ENCODE peak calls at places on chromosome 11, in ten cellular contexts. S, O, G, R, X, B, H, T, Y and K are unnamed samples.

GRCh38 chr11:61963282-61964057 is 4.0 kb downstream of the FTH1 start:
- DNase-seq in O (peak; percentile 65), S (peak; percentile 73), H (no peak), G (no peak), X (peak; percentile 74), T (no peak), B (no peak), R (peak; percentile 55), Y (no peak), K (no peak)

GRCh38 chr11:65108469-65109123 is 3.1 kb upstream of the TM7SF2 start:
- DNase-seq in Y (no peak), X (no peak), B (no peak), G (no peak), T (no peak), R (no peak), S (no peak), O (peak; percentile 75), H (no peak), K (no peak)

GRCh38 chr11:121929581-121929980 is 186.4 kb downstream of the BLID start:
- DNase-seq in H (peak; percentile 74), R (no peak), T (peak; percentile 24), Y (peak; percentile 31), O (no peak), B (peak; percentile 34), S (peak; percentile 47), G (peak; percentile 35), X (no peak), K (peak; percentile 19)

GRCh38 chr11:107606122-107606521 is 15.2 kb downstream of the ELMOD1 start:
- DNase-seq in O (no peak), B (no peak), T (no peak), G (no peak), H (no peak), R (no peak), S (no peak), X (no peak), Y (no peak), K (no peak)

GRCh38 chr11:63508009-63508408 is 2.1 kb downstream of the LGALS12 start:
- DNase-seq in T (no peak), O (no peak), H (peak; percentile 71), B (no peak), R (peak; percentile 60), S (no peak), G (peak; percentile 55), X (peak; percentile 41), Y (peak; percentile 55), K (peak; percentile 75)

GRCh38 chr11:44623321-44623715 is 57.9 kb downstream of the CD82 start:
- DNase-seq in O (peak; percentile 75), B (no peak), X (no peak), S (no peak), R (no peak), H (no peak), Y (no peak), G (peak; percentile 2), T (no peak), K (peak; percentile 14)

GRCh38 chr11:8290122-8290810 is 26.6 kb upstream of the LMO1 start:
- DNase-seq in H (peak; percentile 2), Y (no peak), G (no peak), X (no peak), B (no peak), R (no peak), T (no peak), S (no peak), O (peak; percentile 53), K (peak; percentile 19)

GRCh38 chr11:47466701-47467250 is 17.8 kb upstream of the RAPSN start:
- DNase-seq in S (peak; percentile 73), G (peak; percentile 45), X (no peak), R (no peak), O (peak; percentile 77), T (peak; percentile 20), H (peak; percentile 41), Y (peak; percentile 42), B (no peak), K (peak; percentile 39)

GRCh38 chr11:63682045-63682915 is 980 bp downstream of the RTN3 start:
- DNase-seq in Y (no peak), O (no peak), R (peak; percentile 11), S (no peak), H (peak; percentile 63), T (no peak), X (peak; percentile 62), B (no peak), G (peak; percentile 22), K (peak; percentile 68)

GRCh38 chr11:122337241-122338176 is 221.5 kb upstream of the BLID start:
- DNase-seq in H (no peak), S (no peak), R (no peak), X (no peak), T (no peak), G (no peak), Y (peak; percentile 37), B (no peak), O (no peak), K (no peak)

GRCh38 chr11:102452461-102453285 is at the start of gene TMEM123:
- DNase-seq in H (peak; percentile 90), S (peak; percentile 50), O (peak; percentile 97), X (peak; percentile 91), B (peak; percentile 16), G (peak; percentile 80), T (peak; percentile 34), R (peak; percentile 56), Y (peak; percentile 81), K (peak; percentile 92)

GRCh38 chr11:19814421-19814820 is 101.8 kb downstream of the NAV2 start:
- DNase-seq in H (no peak), S (no peak), Y (no peak), X (no peak), G (no peak), B (no peak), O (no peak), R (no peak), T (no peak), K (no peak)

GRCh38 chr11:1820463-1821325 is 14.1 kb upstream of the SYT8 start:
- DNase-seq in G (no peak), T (peak; percentile 21), Y (no peak), O (no peak), H (no peak), X (no peak), S (peak; percentile 24), B (no peak), R (no peak), K (no peak)

DNA sequence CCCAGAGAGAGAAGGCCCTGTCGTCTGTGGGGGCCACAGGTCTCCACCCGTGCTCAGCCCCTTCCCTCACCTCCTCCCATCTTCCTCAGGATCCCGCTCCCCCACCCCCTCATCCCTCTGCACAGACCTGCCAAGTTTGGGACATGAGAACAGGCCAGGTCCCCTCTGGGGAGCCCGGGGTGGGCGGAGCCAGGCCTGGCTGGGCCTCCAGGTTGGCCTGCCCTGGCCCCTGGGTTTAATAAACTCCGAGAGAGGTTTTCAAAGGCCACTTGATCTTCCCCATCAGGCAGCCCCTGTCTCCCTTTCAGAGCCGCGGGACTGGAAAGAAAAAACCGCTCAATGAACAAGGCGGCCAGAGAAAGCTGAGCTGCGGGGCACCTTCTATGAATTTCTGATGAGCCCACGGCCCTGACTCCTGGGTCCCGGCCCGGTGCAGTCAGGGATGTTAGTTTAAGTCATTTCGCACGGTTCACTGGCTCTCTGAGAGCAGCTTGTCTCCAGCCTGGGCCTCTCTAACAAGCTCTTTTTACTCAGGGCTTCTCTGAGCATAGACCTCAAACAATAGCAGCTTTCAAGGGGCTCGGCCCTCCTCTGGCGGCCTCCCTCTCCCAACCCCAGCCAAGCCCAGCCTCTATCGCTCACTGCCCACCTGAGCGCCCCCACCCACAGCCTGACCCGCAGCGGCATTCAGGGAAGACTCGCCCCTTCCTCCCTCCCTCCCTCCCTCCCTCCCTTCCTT is 64.8 kb downstream of the RPUSD4 start:
- DNase-seq in Y (no peak), X (no peak), B (no peak), S (no peak), G (no peak), R (no peak), O (peak; percentile 49), T (no peak), H (peak; percentile 96), K (peak; percentile 89)
- H3K4me3 ChIP-seq in Y (no peak overlapping the region), X (no peak overlapping the region), B (no peak overlapping the region), S (no peak overlapping the region), G (no peak overlapping the region), R (no peak overlapping the region), O (no peak overlapping the region), T (no peak overlapping the region), H (peak overlapping the region; percentile 27), K (peak overlapping the region; percentile 25)

DNA sequence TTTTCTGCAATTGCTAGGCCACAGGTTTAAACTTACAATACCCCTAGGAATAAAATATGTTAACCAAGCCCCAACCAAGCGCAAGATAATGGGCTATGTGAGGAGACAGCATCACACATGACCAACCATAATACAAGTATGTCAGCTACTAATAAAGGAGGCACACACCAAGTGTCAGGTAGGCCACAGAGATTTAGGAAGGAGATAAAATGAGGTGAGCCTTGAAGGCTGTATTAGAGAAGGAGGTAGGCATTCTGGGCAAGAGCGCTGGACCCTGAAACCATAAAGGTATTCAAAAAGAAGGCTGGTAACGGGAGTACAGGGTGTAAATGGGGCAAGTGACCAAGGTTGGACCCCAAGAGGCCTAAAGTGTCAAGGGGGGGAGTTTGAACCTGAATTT is 45.1 kb downstream of the SYTL2 start:
- DNase-seq in R (no peak), B (no peak), Y (no peak), G (no peak), T (no peak), O (no peak), S (no peak), X (no peak), H (no peak), K (no peak)
- H3K4me3 ChIP-seq in R (no peak overlapping the region), B (no peak overlapping the region), Y (no peak overlapping the region), G (no peak overlapping the region), T (no peak overlapping the region), O (no peak overlapping the region), S (no peak overlapping the region), X (no peak overlapping the region), H (no peak overlapping the region), K (no peak overlapping the region)

DNA sequence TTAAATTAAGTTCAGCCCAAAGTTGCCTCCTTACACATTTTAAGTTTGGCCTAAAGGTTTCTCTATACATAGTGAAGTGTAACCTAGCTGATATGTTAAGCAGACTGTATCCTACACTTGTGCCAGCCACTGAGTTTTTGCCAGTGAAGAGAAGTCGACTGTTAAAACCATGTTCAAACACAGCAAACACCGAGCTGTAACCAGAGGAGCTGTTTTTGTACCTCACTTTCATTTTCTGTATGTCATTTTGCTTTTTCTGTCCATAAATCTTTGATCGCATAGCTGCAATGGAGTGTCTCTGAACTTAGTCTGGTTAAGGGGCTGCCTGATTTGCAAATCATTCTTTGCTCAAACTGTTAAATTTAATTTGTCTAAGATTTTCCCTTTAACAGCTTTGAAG is 403.7 kb downstream of the LUZP2 start:
- DNase-seq in O (no peak), X (no peak), T (no peak), G (no peak), R (no peak), S (no peak), B (no peak), H (no peak), Y (no peak), K (no peak)
- H3K4me3 ChIP-seq in O (no peak overlapping the region), X (no peak overlapping the region), T (no peak overlapping the region), G (no peak overlapping the region), R (no peak overlapping the region), S (no peak overlapping the region), B (no peak overlapping the region), H (no peak overlapping the region), Y (no peak overlapping the region), K (no peak overlapping the region)

GRCh38 chr11:6520265-6520664 is 23.2 kb downstream of the DNHD1 start:
- DNase-seq in O (no peak), S (no peak), X (no peak), R (no peak), T (no peak), G (no peak), H (no peak), Y (no peak), B (no peak), K (no peak)

GRCh38 chr11:6526411-6527135 is 29.5 kb downstream of the DNHD1 start:
- DNase-seq in S (no peak), R (no peak), G (no peak), H (no peak), Y (no peak), B (no peak), T (no peak), O (no peak), X (no peak), K (no peak)

GRCh38 chr11:6523253-6523652 is 26.2 kb downstream of the DNHD1 start:
- DNase-seq in Y (no peak), S (peak; percentile 79), O (no peak), G (no peak), H (no peak), X (no peak), B (no peak), T (peak; percentile 40), R (peak; percentile 31), K (no peak)
- H3K4me3 ChIP-seq in Y (no peak overlapping the region), S (no peak overlapping the region), O (no peak overlapping the region), G (no peak overlapping the region), H (no peak overlapping the region), X (no peak overlapping the region), B (no peak overlapping the region), T (no peak overlapping the region), R (no peak overlapping the region), K (no peak overlapping the region)